ENCODE peak calls at places on chromosomes 11 and 22, in seven cellular contexts. I is GM23338, U is tibial nerve, Q is KBM-7, C is Peyer's patch, W is H9, L is iris pigment epithelial cell. T is an unnamed sample.

GRCh38 chr22:25939384-25939783 is 197.4 kb downstream of the MYO18B start:
- DNase-seq in I (no peak), U (no peak), Q (no peak), C (no peak), W (no peak), L (no peak), T (no peak)

GRCh38 chr11:1270476-1270875 is 39.0 kb downstream of the TOLLIP start:
- DNase-seq in I (no peak), U (no peak), Q (no peak), C (no peak), W (no peak), L (no peak), T (no peak)

GRCh38 chr22:43412808-43413785 is 1.3 kb downstream of the MPPED1 start:
- DNase-seq in I (no peak), U (no peak), Q (no peak), C (no peak), W (no peak), L (no peak), T (no peak)

GRCh38 chr22:32951807-32952153 is 106.4 kb downstream of the SYN3 start:
- DNase-seq in I (no peak), U (no peak), Q (no peak), C (no peak), W (no peak), L (no peak), T (no peak)

GRCh38 chr11:32960553-32961164 is 55.0 kb upstream of the DEPDC7 start:
- DNase-seq in I (peak), U (no peak), Q (peak), C (no peak), W (no peak), L (peak), T (peak)

GRCh38 chr11:134144744-134145143 is 75.9 kb downstream of the JAM3 start:
- DNase-seq in I (no peak), U (no peak), Q (no peak), C (no peak), W (no peak), L (no peak), T (peak)

GRCh38 chr11:13053255-13053917 is 44.3 kb downstream of the RASSF10 start:
- DNase-seq in I (no peak), U (no peak), Q (no peak), C (no peak), W (no peak), L (no peak), T (no peak)

GRCh38 chr11:57407941-57408475 is 17.6 kb upstream of the PRG2 start:
- DNase-seq in I (no peak), U (no peak), Q (no peak), C (no peak), W (no peak), L (no peak), T (no peak)

GRCh38 chr22:26553056-26553752 is 36.7 kb downstream of the TPST2 start:
- DNase-seq in I (no peak), U (no peak), Q (no peak), C (no peak), W (no peak), L (peak), T (peak)

GRCh38 chr22:47043835-47044721 is 281.6 kb downstream of the TBC1D22A start:
- DNase-seq in I (peak), U (no peak), Q (peak), C (peak), W (peak), L (peak), T (peak)

GRCh38 chr11:792873-793272 is 3.0 kb upstream of the CEND1 start:
- DNase-seq in I (no peak), U (no peak), Q (no peak), C (no peak), W (no peak), L (no peak), T (no peak)

GRCh38 chr11:1121343-1122331 is 36.1 kb upstream of the MUC5AC start:
- DNase-seq in I (no peak), U (no peak), Q (no peak), C (peak), W (no peak), L (no peak), T (peak)

GRCh38 chr11:114307524-114308203 is 11.5 kb downstream of the NNMT start:
- DNase-seq in I (no peak), U (peak), Q (peak), C (no peak), W (no peak), L (peak), T (peak)